ENCODE peak calls at places on chromosomes 5 and 9, in four cellular contexts. X is A673; Z is CD8-positive, alpha-beta T cell; B is adrenal gland. E is an unnamed sample.

GRCh38 chr9:136243631-136244030 is 2.0 kb downstream of the QSOX2 start:
- DNase-seq in Z (no peak), B (no peak), X (no peak), E (no peak)

GRCh38 chr5:56735845-56736641 is 79.3 kb upstream of the MAP3K1 start:
- DNase-seq in Z (no peak), B (no peak), X (no peak), E (no peak)

GRCh38 chr5:28850320-28850921 is 1812.0 kb upstream of the CDH9 start:
- DNase-seq in B (no peak), Z (no peak), X (no peak), E (no peak)

GRCh38 chr9:101705135-101705661 is 33.2 kb downstream of the GRIN3A start:
- DNase-seq in B (peak), X (peak), Z (peak), E (no peak)

GRCh38 chr5:57317341-57317740 is 143.5 kb downstream of the GPBP1 start:
- DNase-seq in X (no peak), B (no peak), Z (no peak), E (no peak)

GRCh38 chr9:93207326-93207814 is 23.4 kb downstream of the WNK2 start:
- DNase-seq in B (peak), X (no peak), Z (no peak), E (no peak)

GRCh38 chr5:112059601-112060135 is 302.7 kb upstream of the NREP start:
- DNase-seq in X (no peak), B (no peak), Z (no peak), E (no peak)

GRCh38 chr9:83966209-83966582 is 13.8 kb downstream of the HNRNPK start:
- DNase-seq in X (no peak), B (no peak), Z (no peak), E (no peak)

GRCh38 chr5:139903805-139904565 is 108.4 kb downstream of the PSD2 start:
- DNase-seq in B (peak), Z (no peak), X (peak), E (peak)

GRCh38 chr9:61669352-61669751 is 479.5 kb downstream of the SPATA31A7 start:
- DNase-seq in Z (no peak), B (no peak), X (no peak), E (no peak)

GRCh38 chr9:112180387-112180881 is 5.3 kb upstream of the SUSD1 start:
- DNase-seq in B (peak), Z (peak), X (no peak), E (no peak)

GRCh38 chr5:17355585-17356346 is 138.3 kb downstream of the BASP1 start:
- DNase-seq in Z (no peak), B (no peak), X (no peak), E (no peak)

GRCh38 chr9:112112941-112113399 is 62.1 kb downstream of the SUSD1 start:
- DNase-seq in B (no peak), Z (no peak), X (peak), E (no peak)

GRCh38 chr5:148499461-148499860 is 115.7 kb downstream of the FBXO38 start:
- DNase-seq in X (no peak), B (no peak), Z (no peak), E (no peak)

GRCh38 chr9:126363250-126363649 is 36.6 kb downstream of the MVB12B start:
- DNase-seq in Z (no peak), X (no peak), B (no peak), E (no peak)

GRCh38 chr5:14035859-14036440 is 91.5 kb upstream of the DNAH5 start:
- DNase-seq in Z (no peak), X (peak), B (peak), E (no peak)

GRCh38 chr5:43020294-43020711 is 19.8 kb downstream of the ANXA2R start:
- DNase-seq in B (peak), Z (peak), X (no peak), E (no peak)

GRCh38 chr5:143314664-143315063 is 88.8 kb downstream of the NR3C1 start:
- DNase-seq in Z (no peak), X (peak), B (no peak), E (no peak)

GRCh38 chr5:111129938-111130337 is 37.8 kb downstream of the WDR36 start:
- DNase-seq in X (no peak), B (no peak), Z (no peak), E (no peak)

GRCh38 chr9:70746760-70747159 is 332.3 kb upstream of the KLF9 start:
- DNase-seq in X (peak), B (no peak), Z (no peak), E (no peak)

GRCh38 chr9:31119882-31120481 is 1264.5 kb upstream of the ACO1 start:
- DNase-seq in B (peak), X (peak), Z (peak), E (no peak)

GRCh38 chr5:157203417-157203816 is 22.8 kb downstream of the ITK start:
- DNase-seq in B (no peak), Z (peak), X (no peak), E (no peak)

GRCh38 chr9:124676159-124676551 is 95.0 kb downstream of the NR6A1 start:
- DNase-seq in B (no peak), Z (no peak), X (no peak), E (no peak)

GRCh38 chr5:72511371-72512178 is 4.4 kb upstream of the ZNF366 start:
- DNase-seq in Z (no peak), X (no peak), B (no peak), E (no peak)

GRCh38 chr9:93954436-93955355 is at the start of gene BARX1:
- DNase-seq in X (peak), Z (no peak), B (no peak), E (no peak)

GRCh38 chr5:14958196-14958595 is 86.6 kb upstream of the ANKH start:
- DNase-seq in X (no peak), B (no peak), Z (no peak), E (no peak)

GRCh38 chr5:15615859-15616258 is 115.9 kb downstream of the FBXL7 start:
- DNase-seq in B (no peak), Z (no peak), X (no peak), E (no peak)

GRCh38 chr5:135230326-135230925 is 168.6 kb downstream of the MACROH2A1 start:
- DNase-seq in X (no peak), Z (no peak), B (peak), E (no peak)

GRCh38 chr5:140628711-140629110 is 4.3 kb downstream of the CD14 start:
- DNase-seq in Z (no peak), X (no peak), B (no peak), E (no peak)

DNA sequence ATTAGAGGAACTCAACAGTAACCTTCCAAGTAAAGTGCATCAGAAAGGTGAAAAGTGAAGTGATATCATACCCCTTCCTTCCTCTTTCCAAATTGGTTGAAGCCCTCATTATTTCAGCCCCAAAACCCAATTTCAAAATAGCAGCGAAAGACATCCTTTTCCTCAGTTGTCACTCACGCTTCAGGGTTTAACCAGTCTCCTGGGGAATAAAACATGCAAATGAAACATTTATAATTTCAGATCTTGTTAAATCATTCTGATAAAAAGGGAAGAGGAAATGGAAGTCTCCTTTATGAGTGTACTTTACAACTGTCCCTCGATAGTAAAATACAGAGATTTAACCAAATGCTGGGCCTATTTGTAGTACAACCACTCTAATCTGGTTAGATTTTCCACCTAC is 22.5 kb downstream of the TRPM6 start:
- DNase-seq in X (peak), B (no peak), Z (no peak), E (no peak)
- TF ChIP-seq CTCF in X (no peak), B (no peak), Z (no peak), E (no peak)

GRCh38 chr9:79568337-79569084 is 3.3 kb upstream of the TLE4 start:
- DNase-seq in X (no peak), B (no peak), Z (no peak), E (no peak)

GRCh38 chr9:79565245-79565644 is 6.5 kb upstream of the TLE4 start:
- DNase-seq in Z (no peak), X (no peak), B (no peak), E (no peak)

GRCh38 chr9:79570449-79571308 is 1.1 kb upstream of the TLE4 start:
- DNase-seq in X (peak), B (peak), Z (peak), E (peak)

GRCh38 chr9:79569814-79570448 is 1.8 kb upstream of the TLE4 start:
- DNase-seq in X (no peak), B (no peak), Z (no peak), E (no peak)

DNA sequence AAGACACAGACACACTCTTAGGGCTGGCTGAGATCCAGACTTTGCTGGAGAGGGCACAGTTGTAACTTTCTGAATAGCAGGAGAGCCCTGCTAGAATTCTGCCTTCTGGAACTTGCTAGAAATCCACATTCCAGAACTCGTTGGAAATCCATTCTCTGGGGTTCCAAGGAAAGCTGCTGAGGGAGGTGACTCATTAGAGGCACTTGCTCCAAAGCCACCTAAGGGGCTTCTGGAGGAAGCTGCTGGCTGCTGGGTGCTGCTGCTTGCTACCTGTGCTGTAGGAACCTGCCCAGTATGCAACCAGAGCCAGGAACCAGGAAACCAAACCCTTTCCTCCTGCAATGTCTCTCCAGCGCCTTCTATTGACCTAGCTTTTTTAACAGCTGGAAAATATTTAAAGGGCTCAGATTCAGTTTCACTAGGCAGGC is 4.1 kb upstream of the TLE4 start:
- DNase-seq in B (no peak), Z (no peak), X (no peak), E (no peak)
- TF ChIP-seq CTCF in B (no peak), Z (no peak), X (peak), E (no peak)

GRCh38 chr9:36999728-37000333 is 34.2 kb downstream of the PAX5 start:
- DNase-seq in X (no peak), B (no peak), Z (no peak), E (no peak)
- TF ChIP-seq CTCF in X (peak), B (no peak), Z (no peak), E (no peak)

GRCh38 chr9:127457191-127457878 is 6.0 kb downstream of the LRSAM1 start:
- DNase-seq in X (no peak), Z (no peak), B (no peak), E (no peak)

GRCh38 chr9:127451681-127452480 is 571 bp downstream of the LRSAM1 start:
- DNase-seq in B (no peak), X (peak), Z (peak), E (peak)

GRCh38 chr9:127452481-127453092 is 1.3 kb downstream of the LRSAM1 start:
- DNase-seq in B (peak), X (no peak), Z (no peak), E (no peak)

GRCh38 chr9:127458921-127459320 is 7.6 kb downstream of the LRSAM1 start:
- DNase-seq in B (peak), X (no peak), Z (no peak), E (no peak)

GRCh38 chr9:127455299-127455992 is 4.1 kb downstream of the LRSAM1 start:
- DNase-seq in B (no peak), Z (no peak), X (no peak), E (no peak)
- TF ChIP-seq CTCF in B (peak), Z (no peak), X (peak), E (no peak)

GRCh38 chr9:138010274-138010800 is 132.8 kb downstream of the CACNA1B start:
- DNase-seq in Z (no peak), X (peak), B (no peak), E (no peak)

GRCh38 chr9:138009456-138010273 is 132.1 kb downstream of the CACNA1B start:
- DNase-seq in X (no peak), B (no peak), Z (no peak), E (peak)

GRCh38 chr9:138009016-138009415 is 131.4 kb downstream of the CACNA1B start:
- DNase-seq in B (no peak), Z (no peak), X (no peak), E (no peak)

GRCh38 chr9:138011951-138012500 is 134.4 kb downstream of the CACNA1B start:
- DNase-seq in B (no peak), X (no peak), Z (no peak), E (peak)

GRCh38 chr9:138010861-138011260 is 133.3 kb downstream of the CACNA1B start:
- DNase-seq in Z (no peak), X (no peak), B (no peak), E (no peak)
- TF ChIP-seq CTCF in Z (no peak), X (no peak), B (no peak), E (no peak)

DNA sequence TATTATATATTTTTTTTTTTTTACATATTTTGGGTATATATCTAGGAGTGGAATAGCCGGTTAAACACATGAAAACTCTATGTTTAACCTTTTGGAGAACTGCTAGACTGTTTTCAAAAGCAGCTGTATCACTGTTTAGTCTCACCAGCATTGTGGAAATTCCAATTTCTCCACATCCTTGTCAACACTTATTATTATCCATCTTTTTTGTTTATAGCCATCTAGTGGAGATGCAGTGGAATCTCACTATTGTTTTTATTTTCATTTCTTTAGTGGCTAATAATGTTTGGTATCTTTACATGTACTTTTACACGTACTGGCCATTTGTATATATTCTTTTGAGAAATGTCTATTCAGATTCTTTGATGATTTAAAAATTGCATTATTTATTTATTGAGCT is 22.7 kb upstream of the CCDC180 start:
- DNase-seq in X (no peak), Z (no peak), B (no peak), E (no peak)
- TF ChIP-seq CTCF in X (no peak), Z (no peak), B (no peak), E (peak)